ENCODE peak calls at places on chromosomes 2 and 18, in seven cellular contexts. Q, H, T, I, J, U and M are unnamed samples.

GRCh38 chr2:107018366-107018765 is 132.4 kb upstream of the ST6GAL2 start:
- DNase-seq in T (no peak), U (no peak), H (no peak), I (no peak), J (no peak), Q (no peak), M (no peak)

GRCh38 chr18:79926306-79926705 is 25.1 kb downstream of the SLC66A2 start:
- DNase-seq in J (no peak), Q (no peak), I (no peak), T (no peak), U (peak), H (no peak), M (no peak)

GRCh38 chr2:12948231-12948962 is 231.7 kb downstream of the TRIB2 start:
- DNase-seq in Q (no peak), I (peak), U (peak), H (no peak), T (peak), J (no peak), M (no peak)

GRCh38 chr2:120231974-120232635 is 8.9 kb upstream of the TMEM185B start:
- DNase-seq in I (no peak), U (no peak), T (no peak), H (no peak), Q (no peak), J (no peak), M (no peak)

GRCh38 chr18:32317651-32318050 is 127.8 kb downstream of the MEP1B start:
- DNase-seq in I (no peak), Q (no peak), H (no peak), J (no peak), U (no peak), T (peak), M (peak)

GRCh38 chr18:27964811-27965210 is 212.1 kb downstream of the CDH2 start:
- DNase-seq in H (no peak), J (no peak), Q (no peak), U (no peak), T (no peak), I (no peak), M (peak)

GRCh38 chr2:204495381-204495780 is 49.9 kb upstream of the PARD3B start:
- DNase-seq in J (no peak), H (no peak), Q (no peak), I (no peak), U (no peak), T (no peak), M (no peak)

GRCh38 chr2:225493420-225494099 is 94.0 kb downstream of the NYAP2 start:
- DNase-seq in J (no peak), I (no peak), U (no peak), Q (no peak), T (no peak), H (no peak), M (peak)

GRCh38 chr2:127413782-127414743 is 4.2 kb upstream of the PROC start:
- DNase-seq in T (no peak), H (no peak), J (no peak), I (peak), U (no peak), Q (peak), M (peak)

GRCh38 chr18:79413901-79414300 is 18.2 kb downstream of the NFATC1 start:
- DNase-seq in Q (no peak), I (no peak), U (no peak), H (no peak), J (no peak), T (no peak), M (no peak)

GRCh38 chr2:42971947-42972736 is 179.8 kb upstream of the HAAO start:
- DNase-seq in U (peak), J (no peak), Q (no peak), I (no peak), T (no peak), H (no peak), M (peak)

DNA sequence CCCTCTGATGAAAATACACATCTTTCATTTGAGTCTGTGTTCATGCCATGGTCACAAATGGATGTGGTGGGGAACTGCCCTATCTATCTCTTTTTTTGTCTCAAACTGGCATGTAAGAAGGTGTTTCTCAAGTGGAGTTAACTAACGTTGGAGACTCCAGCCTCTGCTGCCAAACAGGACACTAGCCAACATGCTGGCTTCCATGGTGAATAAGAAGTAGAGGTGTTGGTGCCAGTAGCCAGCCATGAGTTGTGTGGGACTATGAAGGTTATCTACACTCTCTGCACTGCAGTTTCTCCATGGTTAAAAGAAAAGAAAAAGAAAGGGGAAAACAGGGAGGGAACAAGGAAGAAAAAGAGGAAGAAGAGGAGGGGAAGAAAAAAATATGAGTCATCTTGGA is 149.0 kb upstream of the TMEM200C start:
- DNase-seq in T (no peak), U (no peak), Q (no peak), H (no peak), J (no peak), I (no peak), M (no peak)
- TF ChIP-seq CTCF in T (no peak), U (no peak), Q (no peak), H (no peak), J (no peak), I (no peak), M (no peak)

DNA sequence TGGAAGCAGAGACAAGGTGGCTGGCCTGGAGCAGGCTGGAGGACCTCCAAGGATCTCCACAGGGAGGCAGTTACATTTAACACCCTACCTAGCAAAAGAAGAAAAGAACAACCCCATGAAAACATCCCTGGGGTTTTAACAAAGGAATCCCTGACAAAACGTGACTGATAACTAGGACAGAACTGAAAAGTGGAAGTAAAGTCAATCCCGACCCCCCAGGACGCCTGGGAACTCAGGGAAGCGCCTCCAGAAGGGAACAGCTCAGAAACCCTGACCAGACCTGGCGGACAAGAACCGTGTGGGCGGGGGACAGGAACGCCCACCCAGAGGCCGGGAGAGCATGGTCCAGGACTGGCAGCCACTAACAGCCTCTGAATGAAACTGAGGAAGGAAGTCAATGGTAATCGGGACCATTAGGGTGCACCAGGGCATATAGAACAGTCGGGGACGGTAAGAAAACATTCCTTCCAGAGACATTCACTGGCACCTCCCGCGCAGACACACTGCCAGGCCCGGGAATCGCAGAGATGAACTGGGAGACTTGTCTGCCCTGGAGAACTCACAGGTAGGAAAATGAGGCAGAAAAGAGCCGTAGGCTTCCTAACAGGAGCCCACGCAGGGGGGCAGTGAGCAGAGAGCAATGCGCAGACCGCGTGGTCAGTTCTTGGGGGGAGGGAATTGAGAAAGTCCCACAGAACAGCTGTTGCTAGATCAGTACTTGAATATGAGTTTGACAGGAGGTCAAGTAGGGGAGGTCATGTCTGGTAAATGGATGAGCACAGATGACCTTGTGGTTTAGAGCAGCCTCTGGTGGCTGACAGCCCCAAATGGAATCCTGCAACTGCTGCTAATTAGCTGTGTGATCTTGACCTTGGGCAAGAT is 1.3 kb upstream of the TBC1D8 start:
- DNase-seq in H (no peak), Q (no peak), I (no peak), U (peak), T (no peak), J (peak), M (peak)
- TF ChIP-seq CTCF in H (peak), Q (peak), I (peak), U (peak), T (peak), J (no peak), M (peak)

GRCh38 chr2:236177604-236177966 is 9.4 kb upstream of the GBX2 start:
- DNase-seq in Q (no peak), U (peak), I (no peak), J (peak), H (no peak), T (no peak), M (no peak)
- TF ChIP-seq CTCF in Q (peak), U (no peak), I (peak), J (no peak), H (no peak), T (peak), M (peak)

GRCh38 chr18:77700051-77700450 is 450.4 kb downstream of the GALR1 start:
- DNase-seq in Q (no peak), I (no peak), J (no peak), T (no peak), H (no peak), U (no peak), M (no peak)

GRCh38 chr18:77701977-77702376 is 452.3 kb downstream of the GALR1 start:
- DNase-seq in H (no peak), Q (no peak), U (peak), T (no peak), J (no peak), I (no peak), M (no peak)

GRCh38 chr18:77705301-77705700 is 455.7 kb downstream of the GALR1 start:
- DNase-seq in T (no peak), J (no peak), Q (no peak), H (no peak), U (no peak), I (no peak), M (no peak)

DNA sequence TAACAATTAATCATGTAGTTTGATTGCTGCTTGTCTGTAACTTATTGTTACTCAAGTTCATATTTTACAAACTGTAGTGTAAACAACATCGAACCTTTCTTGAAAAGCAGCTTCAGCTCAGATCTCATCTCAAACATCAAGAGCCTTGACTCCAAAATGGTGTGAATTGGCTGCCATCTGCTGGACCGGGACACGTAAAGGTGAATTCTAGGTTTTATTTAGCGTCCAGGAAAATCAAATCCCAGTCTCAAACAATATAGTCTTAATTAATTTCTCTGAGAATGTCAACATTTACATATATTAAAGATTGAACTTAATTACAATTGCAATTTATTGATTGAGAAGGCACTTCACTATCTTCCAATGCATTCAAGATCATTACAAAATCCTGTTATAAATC is 453.0 kb downstream of the GALR1 start:
- DNase-seq in I (no peak), J (no peak), H (no peak), U (peak), Q (no peak), T (no peak), M (peak)
- TF ChIP-seq CTCF in I (no peak), J (no peak), H (peak), U (peak), Q (no peak), T (no peak), M (no peak)